ENCODE peak calls at places on chromosome 5, in four cellular contexts. A is HCT116, L is A673, Z is fibroblast of lung. R is an unnamed sample.

GRCh38 chr5:34487202-34487879 is 168.8 kb upstream of the RAI14 start:
- DNase-seq in A (no peak), L (no peak), Z (peak; percentile 94), R (peak; percentile 55)

GRCh38 chr5:19546521-19546920 is 441.5 kb downstream of the CDH18 start:
- DNase-seq in A (no peak), L (no peak), Z (no peak), R (no peak)

GRCh38 chr5:149062371-149063016 is 368 bp downstream of the SH3TC2 start:
- DNase-seq in A (peak; percentile 83), L (peak; percentile 79), Z (peak; percentile 47), R (peak; percentile 69)

GRCh38 chr5:61332891-61333350 is 863 bp downstream of the ZSWIM6 start:
- DNase-seq in A (no peak), L (peak; percentile 38), Z (peak; percentile 64), R (peak; percentile 79)

GRCh38 chr5:100188339-100188738 is 346.8 kb upstream of the FAM174A start:
- DNase-seq in A (no peak), L (no peak), Z (no peak), R (no peak)

GRCh38 chr5:97098864-97099454 is 43.5 kb downstream of the LIX1 start:
- DNase-seq in A (no peak), L (no peak), Z (no peak), R (no peak)

GRCh38 chr5:9789818-9790217 is 159.7 kb upstream of the TAS2R1 start:
- DNase-seq in A (no peak), L (no peak), Z (no peak), R (no peak)

GRCh38 chr5:118989816-118990215 is 1.5 kb upstream of the DTWD2 start:
- DNase-seq in A (no peak), L (no peak), Z (no peak), R (peak; percentile 24)

GRCh38 chr5:73652391-73652790 is 26.4 kb downstream of the ARHGEF28 start:
- DNase-seq in A (no peak), L (no peak), Z (no peak), R (no peak)

GRCh38 chr5:9549941-9550340 is 4.1 kb upstream of the SEMA5A start:
- DNase-seq in A (no peak), L (no peak), Z (no peak), R (no peak)

GRCh38 chr5:97192580-97193421 is 9.8 kb upstream of the RIOK2 start:
- DNase-seq in A (no peak), L (peak; percentile 59), Z (no peak), R (no peak)

GRCh38 chr5:61941637-61942036 is 364.4 kb upstream of the KIF2A start:
- DNase-seq in A (no peak), L (no peak), Z (no peak), R (no peak)

GRCh38 chr5:105968961-105969360 is 1701.8 kb downstream of the EFNA5 start:
- DNase-seq in A (no peak), L (no peak), Z (peak; percentile 38), R (no peak)

GRCh38 chr5:153792305-153792704 is 246.4 kb downstream of the FAM114A2 start:
- DNase-seq in A (no peak), L (no peak), Z (no peak), R (no peak)

GRCh38 chr5:126736141-126736540 is 40.8 kb upstream of the LMNB1 start:
- DNase-seq in A (no peak), L (no peak), Z (no peak), R (no peak)

GRCh38 chr5:130955041-130955440 is 210.0 kb downstream of the HINT1 start:
- DNase-seq in A (no peak), L (no peak), Z (no peak), R (no peak)

DNA sequence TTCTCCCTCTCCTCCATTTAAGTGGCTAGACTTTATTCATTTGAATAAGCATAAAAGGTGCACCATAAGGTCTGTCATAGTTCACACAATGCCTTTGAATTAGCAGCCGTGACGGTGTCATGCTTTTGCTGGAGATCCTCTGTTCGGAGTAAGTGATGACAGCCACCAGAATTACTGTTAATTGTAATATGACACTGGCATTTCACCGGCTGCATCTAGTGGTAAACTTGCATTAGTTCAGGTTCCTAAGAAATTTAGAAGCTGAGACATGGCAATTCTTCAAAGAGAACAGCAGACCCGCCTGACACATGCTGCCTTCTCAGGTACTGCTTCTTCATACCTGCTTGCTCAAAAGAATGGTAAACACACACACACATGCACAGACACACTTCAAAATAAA is 241.7 kb downstream of the EBF1 start:
- DNase-seq in A (no peak), L (no peak), Z (no peak), R (no peak)
- TF ChIP-seq EZH2 in A (no peak), L (no peak), Z (no peak), R (no peak)

GRCh38 chr5:88930336-88930735 is 47.4 kb upstream of the MEF2C start:
- DNase-seq in A (no peak), L (no peak), Z (no peak), R (no peak)

GRCh38 chr5:88929385-88929784 is 46.4 kb upstream of the MEF2C start:
- DNase-seq in A (no peak), L (no peak), Z (no peak), R (no peak)

GRCh38 chr5:88925692-88926490 is 42.9 kb upstream of the MEF2C start:
- DNase-seq in A (no peak), L (no peak), Z (peak; percentile 29), R (no peak)

GRCh38 chr5:88923623-88924619 is 40.9 kb upstream of the MEF2C start:
- DNase-seq in A (no peak), L (peak; percentile 33), Z (no peak), R (no peak)

DNA sequence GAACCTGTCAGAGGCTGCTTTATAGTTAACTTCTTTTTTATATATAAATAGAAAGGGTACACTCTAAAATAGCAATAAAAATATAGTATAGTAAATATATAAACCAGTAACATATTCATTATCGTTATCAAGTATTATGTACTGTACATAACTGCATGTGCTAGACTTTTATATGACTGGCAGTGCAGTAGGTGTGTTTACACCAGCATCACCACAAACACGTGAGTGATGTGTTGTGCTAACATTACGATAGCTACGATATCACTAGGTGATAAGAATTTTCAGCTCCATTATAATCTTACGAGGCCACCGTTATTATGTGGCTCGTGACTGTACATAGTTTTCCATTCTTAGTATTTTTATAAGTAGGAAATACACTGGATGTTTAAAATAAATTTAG is 43.8 kb upstream of the MEF2C start:
- DNase-seq in A (no peak), L (no peak), Z (no peak), R (no peak)
- TF ChIP-seq EZH2 in A (no peak), L (no peak), Z (no peak), R (no peak)

DNA sequence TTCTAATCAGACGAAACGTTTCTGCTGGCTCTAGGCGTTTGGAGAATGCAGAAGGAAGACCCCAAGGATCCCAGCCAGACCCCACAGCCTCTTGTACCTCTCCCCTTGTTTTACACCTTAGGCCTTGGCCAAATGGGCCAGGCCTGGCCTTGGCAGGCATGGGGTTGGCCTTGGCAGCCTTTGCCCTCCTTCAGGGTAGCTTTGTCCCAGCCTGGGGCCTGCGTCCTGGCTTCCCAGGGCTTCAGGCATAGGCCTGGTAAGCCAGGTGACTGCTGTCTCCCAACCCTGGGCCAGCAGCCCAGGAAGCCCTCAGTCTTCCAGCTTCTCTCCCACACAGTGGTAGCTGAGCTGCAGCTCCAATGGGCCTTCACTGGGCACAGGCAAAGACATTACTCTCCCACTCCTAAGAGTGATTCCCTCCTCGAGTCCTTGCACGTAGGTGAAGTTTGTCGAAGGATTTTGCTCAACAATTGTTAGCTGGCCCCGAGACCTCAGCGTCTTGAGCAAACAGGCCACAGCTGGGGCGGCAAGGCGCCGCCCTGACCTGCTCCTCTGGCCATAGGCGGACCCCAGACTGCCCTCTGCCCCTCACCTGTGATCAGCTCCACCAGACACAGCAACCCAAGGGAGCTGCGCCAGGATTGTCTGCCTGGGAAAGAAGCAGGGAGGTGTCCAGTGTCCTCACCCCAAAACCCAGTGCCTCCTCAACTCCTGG is 1.1 kb upstream of the PITX1 start:
- DNase-seq in A (no peak), L (no peak), Z (no peak), R (no peak)
- TF ChIP-seq EZH2 in A (no peak), L (no peak), Z (peak; percentile 44), R (no peak)

GRCh38 chr5:38258037-38258318 is 381 bp upstream of the EGFLAM start:
- DNase-seq in A (no peak), L (no peak), Z (no peak), R (peak; percentile 6)
- TF ChIP-seq EZH2 in A (no peak), L (no peak), Z (no peak), R (no peak)

GRCh38 chr5:31854625-31855526 is 215.9 kb downstream of the PDZD2 start:
- DNase-seq in A (no peak), L (peak; percentile 27), Z (peak; percentile 21), R (peak; percentile 58)
- TF ChIP-seq EZH2 in A (no peak), L (no peak), Z (no peak), R (no peak)

GRCh38 chr5:37839441-37840035 is 303 bp downstream of the GDNF start:
- DNase-seq in A (no peak), L (peak; percentile 83), Z (peak; percentile 61), R (peak; percentile 79)
- TF ChIP-seq EZH2 in A (no peak), L (no peak), Z (no peak), R (peak; percentile 80)

GRCh38 chr5:59640411-59640810 is 253.1 kb downstream of the PDE4D start:
- DNase-seq in A (no peak), L (no peak), Z (no peak), R (peak; percentile 16)
- TF ChIP-seq EZH2 in A (no peak), L (no peak), Z (no peak), R (no peak)

DNA sequence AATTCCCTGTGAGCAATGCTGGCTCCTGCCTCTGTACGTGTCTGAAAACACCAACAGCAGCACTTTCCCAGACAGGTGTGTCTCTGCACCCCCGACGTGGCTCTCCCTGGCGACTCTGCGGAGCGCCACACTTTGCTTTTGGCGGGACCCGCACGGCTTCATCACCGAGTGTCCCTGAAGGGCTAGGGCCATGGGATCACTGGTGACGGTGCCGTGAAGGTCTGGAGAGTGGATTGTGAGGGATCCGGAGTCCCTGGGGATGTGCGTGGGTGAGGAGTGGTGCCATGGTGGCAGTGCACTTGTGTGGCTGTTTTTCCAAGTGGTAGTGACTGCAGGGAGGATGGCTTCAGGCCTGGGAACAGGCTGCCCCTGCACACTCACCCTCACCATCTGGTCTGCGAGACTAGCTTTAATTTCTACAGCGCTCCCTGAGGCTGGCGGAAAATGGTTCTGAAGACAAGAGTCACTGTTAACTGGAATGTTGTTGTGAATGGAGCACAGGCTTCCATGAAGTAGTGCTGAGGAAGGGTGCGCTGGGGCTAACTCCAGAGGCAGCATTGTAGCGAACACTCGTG is 3.2 kb downstream of the NKD2 start:
- DNase-seq in A (no peak), L (no peak), Z (no peak), R (no peak)
- TF ChIP-seq EZH2 in A (no peak), L (no peak), Z (no peak), R (no peak)

DNA sequence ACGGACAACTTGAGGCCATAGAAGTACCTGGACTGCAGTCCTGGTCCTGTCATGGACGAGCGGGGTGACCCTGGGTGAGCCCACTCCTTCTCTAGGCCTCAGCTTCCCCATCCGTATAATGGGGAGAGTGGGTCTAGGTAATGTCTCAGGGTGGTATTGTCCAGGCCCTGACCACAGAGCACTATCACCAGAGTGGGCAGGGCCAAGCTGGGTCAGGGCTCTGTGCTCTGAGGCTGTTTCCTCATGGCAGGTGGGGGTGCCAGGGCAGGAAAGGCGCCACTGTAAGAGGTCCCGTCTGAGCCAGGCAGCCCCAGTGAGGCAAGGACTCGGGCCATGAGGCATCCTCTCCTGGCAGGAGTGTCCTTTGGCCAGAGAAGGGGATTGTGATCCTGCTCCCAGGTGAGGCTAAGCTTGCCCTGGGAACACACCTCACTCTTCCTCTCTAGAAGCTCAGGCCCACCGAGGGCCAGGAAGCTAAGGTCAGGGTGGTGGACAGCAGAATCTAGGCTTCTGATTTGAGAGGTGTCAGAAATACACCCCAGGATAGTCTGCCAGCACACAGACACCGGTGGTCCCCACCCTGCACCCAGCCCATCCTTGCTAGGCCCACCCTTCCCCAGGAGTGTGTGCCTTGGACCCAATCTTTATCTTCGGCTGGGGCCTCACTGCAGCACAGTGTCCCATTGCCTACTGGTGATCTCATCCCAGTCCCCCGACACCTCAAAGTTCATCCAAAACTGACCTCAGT is 1.5 kb upstream of the MYOZ3 start:
- DNase-seq in A (no peak), L (no peak), Z (no peak), R (no peak)
- TF ChIP-seq EZH2 in A (no peak), L (no peak), Z (no peak), R (no peak)